ENCODE peak calls at places on chromosome 18, in eight cellular contexts. R is sigmoid colon, Y is GM12891, G is transverse colon, J is gastrocnemius medialis, U is breast epithelium, W is heart left ventricle, X is stomach. C is an unnamed sample.

GRCh38 chr18:62281684-62282083 is 43.4 kb upstream of the TNFRSF11A start:
- DNase-seq in Y (no peak), R (no peak), J (no peak), X (no peak), G (no peak), U (no peak), W (no peak), C (no peak)

GRCh38 chr18:59328683-59329082 is 10.2 kb upstream of the CPLX4 start:
- DNase-seq in G (no peak), W (no peak), U (no peak), X (no peak), J (no peak), Y (no peak), R (no peak), C (no peak)

GRCh38 chr18:77101410-77102245 is 31.0 kb downstream of the MBP start:
- DNase-seq in U (no peak), G (peak), R (peak), W (peak), J (peak), X (peak), Y (no peak), C (peak)

GRCh38 chr18:11951390-11951851 is 29.9 kb upstream of the IMPA2 start:
- DNase-seq in U (no peak), W (no peak), J (no peak), G (no peak), Y (no peak), R (no peak), X (no peak), C (no peak)

GRCh38 chr18:67517224-67517765 is 775 bp upstream of the DSEL start:
- DNase-seq in W (peak), X (no peak), J (peak), G (peak), U (no peak), Y (no peak), R (peak), C (no peak)

GRCh38 chr18:62725896-62726295 is 10.6 kb downstream of the PHLPP1 start:
- DNase-seq in X (no peak), R (no peak), J (no peak), Y (no peak), W (no peak), U (no peak), G (no peak), C (no peak)

GRCh38 chr18:54357082-54357659 is 487 bp downstream of the STARD6 start:
- DNase-seq in G (no peak), U (no peak), Y (no peak), X (no peak), J (no peak), R (no peak), W (no peak), C (no peak)

GRCh38 chr18:50523165-50523564 is 36.7 kb upstream of the MAPK4 start:
- DNase-seq in Y (no peak), J (no peak), W (no peak), R (no peak), U (no peak), G (no peak), X (no peak), C (no peak)

GRCh38 chr18:8754995-8755955 is 49.9 kb downstream of the MTCL1 start:
- DNase-seq in W (no peak), R (no peak), X (no peak), U (no peak), Y (no peak), J (no peak), G (peak), C (no peak)

DNA sequence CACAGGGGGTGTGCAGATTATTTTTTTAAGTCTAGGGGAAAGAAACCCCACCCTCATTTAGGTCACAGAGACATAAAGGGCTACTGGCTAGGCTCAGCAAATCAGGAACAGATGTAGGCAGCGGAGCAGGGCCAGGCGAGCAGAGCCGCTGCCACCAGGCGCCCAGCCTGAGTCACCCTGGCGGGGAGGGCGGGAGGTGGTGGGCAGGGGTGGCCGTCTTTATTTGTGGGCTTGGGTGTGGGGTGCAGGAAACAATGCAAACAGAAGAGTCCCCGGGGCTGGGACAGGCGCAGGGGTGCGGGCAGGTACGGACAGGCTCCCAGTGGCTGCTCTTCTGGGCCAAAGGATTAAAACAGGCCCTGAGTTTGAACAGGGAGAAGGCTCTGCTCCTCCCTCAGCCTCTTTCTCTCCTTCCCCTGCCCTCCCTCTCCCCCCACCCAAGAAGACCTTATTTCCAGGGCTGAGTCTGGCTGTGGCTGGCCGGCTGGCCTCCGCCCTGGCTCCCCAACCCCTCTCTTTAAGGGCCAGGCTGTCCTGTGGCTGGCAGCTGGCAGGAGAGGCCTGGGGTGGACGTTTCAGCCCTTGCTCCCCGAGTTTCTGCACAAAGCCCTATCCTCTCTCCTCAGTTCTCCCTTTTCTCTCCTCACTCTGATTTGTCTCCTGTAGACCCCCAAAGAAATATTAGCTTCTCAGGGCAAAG is 142.9 kb upstream of the SMAD2 start:
- DNase-seq in R (no peak), U (no peak), X (no peak), W (no peak), J (no peak), G (no peak), Y (no peak), C (no peak)
- TF ChIP-seq POLR2A in R (no peak), U (no peak), X (no peak), W (no peak), J (no peak), G (no peak), Y (no peak), C (no peak)

GRCh38 chr18:22559414-22560282 is 141.9 kb upstream of the CTAGE1 start:
- DNase-seq in R (peak), Y (no peak), J (peak), U (peak), X (peak), W (peak), G (peak), C (peak)
- TF ChIP-seq POLR2A in R (no peak), Y (no peak), J (no peak), U (no peak), X (no peak), W (peak), G (no peak), C (peak)

DNA sequence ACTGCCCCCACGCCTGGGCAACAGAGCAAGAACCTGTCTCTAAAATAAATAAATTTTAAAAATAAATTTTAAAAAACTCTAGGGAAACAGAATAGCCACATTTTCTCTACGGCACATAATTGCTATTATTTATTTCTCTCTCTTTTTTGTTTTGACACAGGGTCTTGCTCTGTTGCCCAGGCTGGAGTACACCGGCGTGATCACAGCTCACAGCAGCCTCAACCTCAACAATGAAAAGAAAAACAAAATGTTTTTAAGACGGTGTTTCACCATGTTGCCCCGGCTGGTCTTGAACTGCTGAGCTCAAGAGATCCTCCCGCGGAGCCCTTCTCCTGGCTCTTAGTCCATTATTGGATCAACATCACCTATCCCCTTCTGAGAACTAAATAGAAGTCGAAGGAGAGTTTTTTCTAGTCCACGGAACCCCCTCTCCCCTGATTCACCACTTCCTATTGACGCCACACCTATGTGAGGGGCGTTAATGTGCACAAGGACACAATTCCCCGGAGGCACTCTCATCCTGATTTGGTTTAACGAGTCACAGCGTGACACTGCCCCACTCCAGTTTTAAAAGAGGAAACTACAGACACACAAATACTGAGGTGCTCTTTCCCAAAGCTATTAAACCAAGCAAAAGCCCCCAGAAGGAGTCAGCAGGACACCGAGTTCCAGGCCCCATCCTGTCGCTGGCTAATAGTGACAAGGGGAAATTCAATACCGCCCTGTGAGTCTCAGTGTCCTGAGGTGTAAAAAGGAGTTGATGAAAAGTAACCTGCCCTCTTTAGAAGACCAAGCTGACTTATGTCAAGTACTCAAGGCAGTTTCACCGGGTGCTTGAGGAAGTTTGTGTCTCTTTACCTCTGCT is 1.1 kb downstream of the NPC1 start:
- DNase-seq in X (no peak), W (no peak), U (no peak), J (peak), R (no peak), Y (no peak), G (peak), C (no peak)
- TF ChIP-seq POLR2A in X (no peak), W (peak), U (no peak), J (peak), R (no peak), Y (no peak), G (no peak), C (no peak)

DNA sequence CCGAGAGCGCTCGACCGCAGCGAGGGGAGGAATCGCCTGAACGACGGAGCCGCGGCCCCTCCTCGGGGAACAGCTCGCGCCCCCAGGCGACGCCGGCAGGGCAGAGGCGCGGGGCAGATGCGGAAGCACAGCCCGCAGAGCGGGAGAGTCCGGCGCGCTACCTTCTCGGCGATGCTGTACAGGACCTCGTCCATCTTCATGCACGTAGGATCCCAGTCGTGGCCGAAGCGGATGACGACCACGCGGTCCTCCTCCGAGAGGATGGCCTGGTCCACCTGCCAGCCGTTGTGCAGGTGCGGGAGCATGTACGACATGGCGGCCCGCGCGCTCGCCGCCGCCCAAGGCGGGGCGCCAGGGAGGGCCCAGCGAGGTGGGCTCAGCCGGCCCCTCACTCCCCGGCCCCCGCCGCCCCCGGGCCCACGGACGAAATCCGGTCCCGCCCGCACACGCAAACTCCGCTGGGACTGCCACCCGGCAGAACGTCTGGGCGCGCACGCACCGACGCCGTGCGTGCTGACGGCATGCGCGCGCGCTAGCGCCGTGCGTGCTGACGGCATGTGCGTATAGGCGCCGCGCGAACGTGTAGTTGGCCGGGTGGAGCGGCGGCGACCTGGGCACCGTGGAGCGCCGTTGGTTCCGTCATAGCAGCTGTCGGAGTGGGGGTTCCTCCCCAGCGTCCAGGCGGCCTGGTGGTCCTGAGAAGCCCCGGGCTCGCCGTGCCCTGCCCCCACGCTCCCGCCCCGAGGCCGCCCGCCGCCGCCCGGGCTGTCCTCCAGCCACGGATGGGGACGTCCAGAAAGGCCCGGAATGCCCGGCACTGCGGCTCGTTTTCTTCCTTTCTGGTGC is at the start of gene TXNL4A:
- DNase-seq in W (peak), Y (peak), R (peak), X (peak), U (peak), J (peak), G (peak), C (peak)
- TF ChIP-seq POLR2A in W (peak), Y (peak), R (peak), X (peak), U (peak), J (peak), G (peak), C (peak)

GRCh38 chr18:63969965-63970802 is at the start of gene SERPINB8:
- DNase-seq in Y (peak), X (peak), R (peak), G (peak), J (peak), U (peak), W (peak), C (peak)
- TF ChIP-seq POLR2A in Y (peak), X (peak), R (peak), G (peak), J (peak), U (peak), W (peak), C (peak)

C was measured in H54.